ENCODE peak calls at places on chromosome 16, in ten cellular contexts. S is HT1080; M is hypothalamus; R is fibroblast of the aortic adventitia; W is kidney epithelial cell; Y is effector CD4-positive, alpha-beta T cell; I is GOT3; G is tibial nerve; T is stimulated activated CD4-positive, alpha-beta T cell treated with anti-CD3 and anti-CD28 coated beads, TNF-alpha, amount 100 ng/mL, for 24 hours; Z is EH. U is an unnamed sample.

GRCh38 chr16:56518435-56518834 is 1.4 kb downstream of the BBS2 start:
- DNase-seq in S (no peak), M (no peak), R (no peak), W (no peak), Y (no peak), I (no peak), G (no peak), T (no peak), Z (peak; percentile 41), U (no peak)

GRCh38 chr16:29315916-29316517 is 90.5 kb downstream of the NPIPB11 start:
- DNase-seq in S (no peak), M (no peak), R (no peak), W (no peak), Y (no peak), I (no peak), G (no peak), T (no peak), Z (peak; percentile 22), U (peak; percentile 11)

GRCh38 chr16:57042157-57043111 is 49.9 kb upstream of the CPNE2 start:
- DNase-seq in S (no peak), M (no peak), R (no peak), W (peak; percentile 58), Y (peak; percentile 57), I (no peak), G (no peak), T (peak; percentile 80), Z (no peak), U (no peak)

GRCh38 chr16:23408242-23409201 is 44.5 kb downstream of the COG7 start:
- DNase-seq in S (no peak), M (no peak), R (peak; percentile 62), W (no peak), Y (no peak), I (no peak), G (no peak), T (no peak), Z (peak; percentile 83), U (no peak)

GRCh38 chr16:8741636-8742427 is 55.6 kb downstream of the TMEM186 start:
- DNase-seq in S (no peak), M (no peak), R (no peak), W (no peak), Y (no peak), I (no peak), G (no peak), T (no peak), Z (no peak), U (no peak)

GRCh38 chr16:72961115-72961832 is 86.7 kb downstream of the ZFHX3 start:
- DNase-seq in S (no peak), M (no peak), R (no peak), W (peak; percentile 12), Y (no peak), I (no peak), G (no peak), T (no peak), Z (peak; percentile 17), U (no peak)

GRCh38 chr16:49499018-49499785 is 125.6 kb downstream of the C16orf78 start:
- DNase-seq in S (no peak), M (no peak), R (no peak), W (no peak), Y (no peak), I (no peak), G (no peak), T (no peak), Z (no peak), U (no peak)

GRCh38 chr16:22077700-22078313 is 14.5 kb upstream of the VWA3A start:
- DNase-seq in S (peak; percentile 63), M (peak; percentile 57), R (peak; percentile 74), W (no peak), Y (peak; percentile 60), I (peak; percentile 2), G (peak; percentile 50), T (peak; percentile 65), Z (peak; percentile 68), U (peak; percentile 35)

GRCh38 chr16:11914210-11914758 is 1.5 kb downstream of the GSPT1 start:
- DNase-seq in S (no peak), M (no peak), R (no peak), W (no peak), Y (peak; percentile 10), I (no peak), G (no peak), T (no peak), Z (no peak), U (no peak)

GRCh38 chr16:31043352-31043751 is 10.0 kb downstream of the STX4 start:
- DNase-seq in S (no peak), M (no peak), R (no peak), W (no peak), Y (no peak), I (no peak), G (no peak), T (no peak), Z (no peak), U (no peak)

GRCh38 chr16:24668481-24669001 is 60.9 kb upstream of the TNRC6A start:
- DNase-seq in S (peak; percentile 29), M (no peak), R (peak; percentile 40), W (peak; percentile 77), Y (no peak), I (no peak), G (no peak), T (peak; percentile 57), Z (peak; percentile 89), U (no peak)